ENCODE peak calls at places on chromosomes 13 and 19, in eight cellular contexts. A is Peyer's patch, L is PC-3, X is mesendoderm, O is fibroblast of lung, N is breast epithelium, W is tibial artery, H is upper lobe of left lung. T is an unnamed sample.

GRCh38 chr19:10404888-10405808 is 1.8 kb upstream of the CDC37 start:
- DNase-seq in A (no peak), L (no peak), X (no peak), O (no peak), N (no peak), W (no peak), H (peak; percentile 90), T (no peak)

GRCh38 chr13:29501674-29502073 is 93.8 kb downstream of the SLC7A1 start:
- DNase-seq in A (no peak), L (no peak), X (no peak), O (no peak), N (no peak), W (no peak), H (no peak), T (no peak)

GRCh38 chr13:83810136-83810535 is 72.1 kb downstream of the SLITRK1 start:
- DNase-seq in A (no peak), L (no peak), X (no peak), O (no peak), N (no peak), W (no peak), H (no peak), T (no peak)

GRCh38 chr19:33436360-33437345 is 63.1 kb downstream of the CEBPG start:
- DNase-seq in A (no peak), L (no peak), X (no peak), O (no peak), N (no peak), W (no peak), H (no peak), T (peak; percentile 67)

GRCh38 chr19:2150794-2151338 is 500 bp downstream of the AP3D1 start:
- DNase-seq in A (no peak), L (no peak), X (peak; percentile 30), O (no peak), N (peak; percentile 36), W (no peak), H (no peak), T (peak; percentile 90)

GRCh38 chr19:15252398-15253018 is 20.3 kb upstream of the EPHX3 start:
- DNase-seq in A (no peak), L (no peak), X (peak; percentile 41), O (peak; percentile 55), N (no peak), W (peak; percentile 52), H (no peak), T (no peak)

GRCh38 chr19:14544977-14545715 is 15.8 kb downstream of the TECR start:
- DNase-seq in A (peak; percentile 74), L (no peak), X (no peak), O (no peak), N (no peak), W (no peak), H (peak; percentile 54), T (no peak)

GRCh38 chr13:43170497-43170896 is 147.1 kb downstream of the DNAJC15 start:
- DNase-seq in A (no peak), L (no peak), X (no peak), O (no peak), N (no peak), W (no peak), H (no peak), T (no peak)

GRCh38 chr19:23957660-23958281 is 43.1 kb downstream of the ZNF726 start:
- DNase-seq in A (no peak), L (peak; percentile 94), X (no peak), O (peak; percentile 46), N (no peak), W (no peak), H (no peak), T (no peak)

GRCh38 chr19:43777163-43777700 is 3.5 kb downstream of the KCNN4 start:
- DNase-seq in A (peak; percentile 37), L (no peak), X (no peak), O (no peak), N (no peak), W (no peak), H (no peak), T (peak; percentile 84)

GRCh38 chr13:107866007-107866665 is 349.2 kb downstream of the LIG4 start:
- DNase-seq in A (no peak), L (peak; percentile 43), X (peak; percentile 80), O (no peak), N (no peak), W (no peak), H (peak; percentile 80), T (no peak)

GRCh38 chr19:13993554-13994308 is 12.4 kb downstream of the RFX1 start:
- DNase-seq in A (no peak), L (no peak), X (peak; percentile 45), O (no peak), N (no peak), W (no peak), H (peak; percentile 52), T (no peak)

GRCh38 chr19:29375429-29376093 is 150.2 kb upstream of the VSTM2B start:
- DNase-seq in A (peak; percentile 34), L (no peak), X (no peak), O (no peak), N (peak; percentile 1), W (no peak), H (peak; percentile 61), T (no peak)

GRCh38 chr19:33175886-33176669 is 18.1 kb upstream of the LRP3 start:
- DNase-seq in A (no peak), L (no peak), X (peak; percentile 73), O (peak; percentile 33), N (peak; percentile 22), W (no peak), H (no peak), T (peak; percentile 82)

GRCh38 chr13:26605845-26606244 is 48.4 kb downstream of the WASF3 start:
- DNase-seq in A (no peak), L (peak; percentile 22), X (peak; percentile 80), O (no peak), N (no peak), W (no peak), H (no peak), T (no peak)

GRCh38 chr13:97011446-97012131 is 17.3 kb upstream of the OXGR1 start:
- DNase-seq in A (no peak), L (no peak), X (no peak), O (no peak), N (no peak), W (no peak), H (no peak), T (no peak)
- H3K27ac ChIP-seq in A (no peak overlapping the region), L (no peak overlapping the region), X (no peak overlapping the region), O (no peak overlapping the region), N (no peak overlapping the region), W (no peak overlapping the region), H (no peak overlapping the region), T (no peak overlapping the region)

DNA sequence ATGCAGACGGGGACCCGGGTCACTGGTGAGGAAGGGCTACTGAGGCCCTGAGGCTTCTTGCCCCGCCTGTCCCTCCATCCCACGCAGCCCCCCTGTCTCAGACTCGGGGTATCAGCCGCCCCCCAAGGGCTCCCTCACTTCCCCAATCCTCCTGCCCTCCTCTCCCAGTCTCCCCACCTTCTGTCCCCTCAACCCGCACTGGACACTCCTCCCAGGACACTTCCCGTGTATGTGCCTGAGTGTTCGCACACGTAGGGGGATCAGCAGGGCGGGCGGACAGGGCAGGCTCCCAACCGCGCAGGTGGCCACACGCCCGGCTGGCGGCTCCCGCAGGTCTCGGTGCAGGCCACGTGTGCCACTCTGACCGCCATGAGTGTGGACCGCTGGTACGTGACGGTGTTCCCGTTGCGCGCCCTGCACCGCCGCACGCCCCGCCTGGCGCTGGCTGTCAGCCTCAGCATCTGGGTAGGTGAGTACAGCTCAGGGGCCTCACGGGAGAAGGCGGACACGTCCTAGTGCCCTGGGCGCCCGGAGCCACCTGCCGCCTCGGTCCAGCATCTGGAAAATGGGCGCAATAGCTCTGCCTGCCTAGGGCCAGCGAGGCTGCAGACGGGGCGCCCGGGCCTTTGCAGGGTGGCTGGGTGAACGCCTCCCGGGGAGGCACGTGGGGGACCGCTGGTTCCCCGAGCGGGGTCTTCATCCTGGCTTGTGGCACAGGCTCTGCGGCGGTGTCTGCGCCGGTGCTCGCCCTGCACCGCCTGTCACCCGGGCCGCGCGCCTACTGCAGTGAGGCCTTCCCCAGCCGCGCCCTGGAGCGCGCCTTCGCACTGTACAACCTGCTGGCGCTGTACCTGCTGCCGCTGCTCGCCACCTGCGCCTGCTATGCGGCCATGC is 2.3 kb downstream of the KISS1R start:
- DNase-seq in A (peak; percentile 67), L (peak; percentile 38), X (no peak), O (no peak), N (no peak), W (no peak), H (peak; percentile 88), T (peak; percentile 87)
- H3K4me3 ChIP-seq in A (peak overlapping the region; percentile 60), L (peak overlapping the region; percentile 61), X (no peak overlapping the region), O (no peak overlapping the region), N (peak overlapping the region; percentile 47), W (no peak overlapping the region), H (peak overlapping the region; percentile 36), T (peak overlapping the region; percentile 77)

GRCh38 chr13:110907301-110907700 is 7.6 kb downstream of the ANKRD10 start:
- DNase-seq in A (no peak), L (no peak), X (no peak), O (no peak), N (no peak), W (no peak), H (no peak), T (no peak)
- H3K4me1 ChIP-seq in A (no peaks in the 10 kb centered on the region), L (peaks cover 47% of the 10 kb centered on the region), X (peaks cover 12% of the 10 kb centered on the region), O (peaks cover 4% of the 10 kb centered on the region), N (peaks cover 25% of the 10 kb centered on the region), W (peaks cover 43% of the 10 kb centered on the region), H (peaks cover 41% of the 10 kb centered on the region), T (peaks cover 33% of the 10 kb centered on the region)

GRCh38 chr19:57351867-57352266 is 796 bp downstream of the ZNF304 start:
- DNase-seq in A (no peak), L (no peak), X (peak; percentile 14), O (no peak), N (no peak), W (no peak), H (no peak), T (no peak)
- H3K27ac ChIP-seq in A (no peak overlapping the region), L (no peak overlapping the region), X (no peak overlapping the region), O (peak overlapping the region; percentile 84), N (no peak overlapping the region), W (peak overlapping the region; percentile 70), H (peak overlapping the region; percentile 22), T (peak overlapping the region; percentile 86)

GRCh38 chr19:45091031-45091918 is 1.7 kb upstream of the PPP1R37 start:
- DNase-seq in A (peak; percentile 99), L (peak; percentile 97), X (peak; percentile 99), O (peak; percentile 99), N (peak; percentile 97), W (peak; percentile 97), H (peak; percentile 98), T (peak; percentile 99)
- H3K4me3 ChIP-seq in A (peak overlapping the region; percentile 99), L (peak overlapping the region; percentile 91), X (peak overlapping the region; percentile 53), O (peak overlapping the region; percentile 94), N (peak overlapping the region; percentile 99), W (peak overlapping the region; percentile 83), H (peak overlapping the region; percentile 71), T (peak overlapping the region; percentile 98)

DNA sequence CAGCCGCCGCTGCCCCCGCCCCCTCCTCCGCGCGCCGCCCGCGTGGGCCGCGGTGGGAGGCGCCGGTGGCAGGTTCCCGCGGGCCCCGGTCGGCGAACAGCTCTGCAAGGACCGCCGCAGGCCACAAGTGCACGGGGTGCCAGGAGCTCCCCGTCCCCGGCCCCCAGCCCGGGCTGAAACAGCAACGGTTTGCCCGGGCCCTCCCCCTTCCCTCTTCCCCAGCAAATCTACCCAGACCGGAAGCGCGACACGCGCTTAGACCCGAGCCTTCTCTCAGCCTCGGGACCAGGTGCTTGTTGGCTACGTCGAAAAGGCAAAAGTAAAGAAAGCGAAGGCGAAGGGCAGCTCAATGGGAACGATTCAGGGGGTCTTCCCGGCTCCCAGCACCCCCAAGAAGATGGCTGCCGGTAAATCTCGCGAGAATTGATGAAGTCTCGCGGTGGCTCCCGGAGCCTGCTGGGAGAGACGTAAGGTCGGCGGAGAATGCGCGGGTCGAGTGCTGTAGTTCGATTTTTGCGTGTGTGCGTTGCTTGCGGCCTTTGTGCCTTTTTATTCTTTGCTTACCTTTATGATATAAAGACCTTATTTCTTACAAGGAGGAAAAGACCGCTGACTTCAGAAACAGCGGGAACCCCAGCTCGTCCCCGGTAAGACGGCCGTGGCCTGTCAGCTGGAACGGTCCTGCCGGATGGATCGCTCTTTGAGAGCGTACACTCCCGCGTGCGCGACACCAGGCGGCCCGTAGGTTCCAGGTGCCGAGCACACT is at the start of gene RBM26:
- DNase-seq in A (peak; percentile 91), L (peak; percentile 93), X (peak; percentile 98), O (peak; percentile 96), N (peak; percentile 87), W (peak; percentile 94), H (peak; percentile 91), T (peak; percentile 96)
- H3K4me1 ChIP-seq in A (no peaks in the 10 kb centered on the region), L (peaks cover 28% of the 10 kb centered on the region), X (peaks cover 11% of the 10 kb centered on the region), O (no peaks in the 10 kb centered on the region), N (peaks cover 17% of the 10 kb centered on the region), W (peaks cover 29% of the 10 kb centered on the region), H (peaks cover 42% of the 10 kb centered on the region), T (peaks cover 56% of the 10 kb centered on the region)

T was measured in spleen.